ENCODE peak calls at places on chromosomes 4 and X, in seven cellular contexts. R, P, L, A, M, C and S are unnamed samples.

GRCh38 chrX:153953342-153953830 is 8.9 kb upstream of the RENBP start:
- DNase-seq in R (peak; percentile 94), P (peak; percentile 70), L (peak; percentile 64), A (peak; percentile 67), M (peak; percentile 66), C (peak; percentile 14), S (peak; percentile 78)

GRCh38 chr4:53830511-53830910 is 233.9 kb downstream of the CHIC2 start:
- DNase-seq in R (no peak), P (no peak), L (no peak), A (no peak), M (no peak), C (no peak), S (peak; percentile 60)

GRCh38 chr4:189773909-189774308 is 166.8 kb upstream of the FRG1 start:
- DNase-seq in R (no peak), P (no peak), L (peak; percentile 2), A (no peak), M (no peak), C (peak; percentile 27), S (no peak)

GRCh38 chr4:14871676-14872430 is 130.4 kb upstream of the CPEB2 start:
- DNase-seq in R (no peak), P (peak; percentile 61), L (peak; percentile 90), A (no peak), M (no peak), C (no peak), S (no peak)

GRCh38 chr4:53563824-53564223 is 27.5 kb downstream of the LNX1 start:
- DNase-seq in R (no peak), P (no peak), L (peak; percentile 72), A (no peak), M (no peak), C (peak; percentile 97), S (no peak)

GRCh38 chr4:110484029-110484428 is 8.1 kb downstream of the ENPEP start:
- DNase-seq in R (no peak), P (no peak), L (no peak), A (no peak), M (no peak), C (no peak), S (no peak)

GRCh38 chr4:135408109-135408508 is 1206.5 kb upstream of the PABPC4L start:
- DNase-seq in R (no peak), P (no peak), L (no peak), A (no peak), M (no peak), C (no peak), S (no peak)

GRCh38 chr4:169418846-169419245 is 148.1 kb upstream of the SH3RF1 start:
- DNase-seq in R (no peak), P (no peak), L (no peak), A (no peak), M (no peak), C (no peak), S (no peak)

GRCh38 chr4:112823141-112823540 is 186.2 kb downstream of the LARP7 start:
- DNase-seq in R (no peak), P (no peak), L (no peak), A (no peak), M (no peak), C (no peak), S (no peak)

GRCh38 chr4:5707366-5708133 is 809 bp downstream of the EVC2 start:
- DNase-seq in R (no peak), P (no peak), L (no peak), A (no peak), M (no peak), C (no peak), S (no peak)

GRCh38 chr4:105305019-105305836 is 158.6 kb downstream of the TET2 start:
- DNase-seq in R (no peak), P (no peak), L (no peak), A (no peak), M (no peak), C (no peak), S (no peak)

GRCh38 chrX:55057691-55058249 is 17.1 kb upstream of the PAGE2B start:
- DNase-seq in R (no peak), P (no peak), L (peak; percentile 61), A (no peak), M (no peak), C (no peak), S (no peak)

GRCh38 chr4:154760895-154761294 is 17.1 kb downstream of the LRAT start:
- DNase-seq in R (no peak), P (no peak), L (no peak), A (no peak), M (no peak), C (no peak), S (no peak)

GRCh38 chr4:149005191-149005590 is 563.0 kb upstream of the NR3C2 start:
- DNase-seq in R (no peak), P (no peak), L (no peak), A (no peak), M (no peak), C (no peak), S (no peak)

GRCh38 chrX:74923942-74924448 is 1.3 kb downstream of the NEXMIF start:
- DNase-seq in R (peak; percentile 77), P (peak; percentile 46), L (no peak), A (no peak), M (no peak), C (no peak), S (peak; percentile 14)

GRCh38 chrX:15973941-15974340 is 119.3 kb upstream of the AP1S2 start:
- DNase-seq in R (no peak), P (no peak), L (no peak), A (peak; percentile 32), M (no peak), C (no peak), S (no peak)

GRCh38 chrX:107678957-107679740 is 50.8 kb downstream of the PRPS1 start:
- DNase-seq in R (peak; percentile 88), P (peak; percentile 82), L (no peak), A (peak; percentile 68), M (no peak), C (peak; percentile 35), S (peak; percentile 68)

DNA sequence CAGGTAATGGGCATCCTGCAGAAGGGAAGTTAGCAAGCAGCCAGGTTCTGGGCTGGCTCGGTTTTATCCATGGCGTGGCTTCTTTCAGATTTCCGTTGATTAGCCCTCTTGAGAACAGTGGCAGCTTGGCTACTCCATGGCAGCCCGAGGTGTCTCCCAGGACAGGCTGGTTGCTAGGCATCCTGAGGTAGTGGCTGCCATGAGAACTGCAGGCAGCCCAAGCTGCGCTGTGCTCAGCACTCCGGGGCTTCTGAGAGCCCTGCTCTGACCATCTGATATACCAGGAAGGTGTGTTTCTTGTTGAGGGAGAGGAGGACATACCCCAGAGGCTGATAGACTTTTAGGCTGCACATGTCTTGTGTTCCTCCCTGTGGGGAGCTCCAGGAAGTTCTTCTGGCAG is 253.4 kb upstream of the CASK start:
- DNase-seq in R (no peak), P (no peak), L (peak; percentile 2), A (no peak), M (no peak), C (no peak), S (no peak)
- TF ChIP-seq CTCF in R (no peak), P (no peak), L (no peak), A (no peak), M (no peak), C (no peak), S (no peak)

DNA sequence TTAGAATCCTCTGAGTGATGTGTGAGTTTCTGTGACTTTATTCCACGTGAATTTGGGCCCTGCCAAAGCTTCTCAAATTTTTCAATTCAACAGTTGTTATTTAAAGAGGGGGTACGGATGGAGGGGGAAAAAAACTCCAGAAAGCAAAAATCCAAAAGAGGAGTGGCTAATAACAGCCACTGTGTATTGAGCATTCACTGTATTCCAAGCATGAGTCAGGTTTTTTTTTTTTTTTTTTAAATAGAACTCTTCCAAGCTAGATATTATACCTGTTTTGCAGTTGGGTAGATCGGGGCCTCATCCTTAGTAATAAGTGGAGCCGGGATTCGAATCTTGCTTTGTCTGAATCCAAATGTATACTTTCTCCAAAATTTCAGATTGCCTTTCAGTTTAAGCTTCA is 6.4 kb upstream of the RHOH start:
- DNase-seq in R (no peak), P (no peak), L (no peak), A (no peak), M (no peak), C (no peak), S (no peak)
- H3K4me1 ChIP-seq in R (peaks cover 12% of the 10 kb centered on the region), P (no peaks in the 10 kb centered on the region), L (peaks cover 32% of the 10 kb centered on the region), A (no peaks in the 10 kb centered on the region), M (no peaks in the 10 kb centered on the region), C (no peaks in the 10 kb centered on the region), S (peaks cover 18% of the 10 kb centered on the region)

GRCh38 chrX:131795442-131796229 is 227.5 kb upstream of the STK26 start:
- DNase-seq in R (no peak), P (no peak), L (no peak), A (no peak), M (no peak), C (no peak), S (no peak)

GRCh38 chrX:131792789-131793462 is 230.2 kb upstream of the STK26 start:
- DNase-seq in R (peak; percentile 88), P (no peak), L (peak; percentile 43), A (peak; percentile 87), M (no peak), C (peak; percentile 72), S (no peak)

GRCh38 chrX:131789664-131790063 is 233.4 kb upstream of the STK26 start:
- DNase-seq in R (no peak), P (no peak), L (no peak), A (no peak), M (no peak), C (no peak), S (no peak)

GRCh38 chrX:131791608-131792355 is 231.3 kb upstream of the STK26 start:
- DNase-seq in R (no peak), P (no peak), L (no peak), A (no peak), M (no peak), C (no peak), S (no peak)

DNA sequence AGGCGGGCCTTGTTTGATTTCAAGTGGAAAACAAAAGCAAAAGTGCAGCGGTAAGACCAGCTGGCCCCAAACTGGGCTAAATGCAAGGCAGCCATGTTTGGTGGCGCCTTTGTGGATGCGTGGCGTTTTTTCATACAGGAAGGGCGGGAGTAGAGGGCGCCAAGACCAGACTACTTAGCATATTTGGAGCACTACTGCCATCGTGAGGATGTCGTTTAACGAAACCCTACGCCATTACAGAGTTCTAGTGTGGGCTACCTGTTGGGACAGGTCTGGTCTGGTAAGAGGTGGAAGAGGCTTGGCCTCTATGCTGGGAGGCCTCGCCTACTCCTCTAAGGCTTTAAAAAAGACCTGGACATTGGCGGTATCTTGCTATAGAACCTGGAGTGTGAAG is 230.7 kb upstream of the STK26 start:
- DNase-seq in R (peak; percentile 91), P (no peak), L (peak; percentile 23), A (peak; percentile 88), M (no peak), C (peak; percentile 75), S (peak; percentile 88)
- TF ChIP-seq CTCF in R (no peak), P (no peak), L (no peak), A (peak; percentile 31), M (no peak), C (no peak), S (no peak)

DNA sequence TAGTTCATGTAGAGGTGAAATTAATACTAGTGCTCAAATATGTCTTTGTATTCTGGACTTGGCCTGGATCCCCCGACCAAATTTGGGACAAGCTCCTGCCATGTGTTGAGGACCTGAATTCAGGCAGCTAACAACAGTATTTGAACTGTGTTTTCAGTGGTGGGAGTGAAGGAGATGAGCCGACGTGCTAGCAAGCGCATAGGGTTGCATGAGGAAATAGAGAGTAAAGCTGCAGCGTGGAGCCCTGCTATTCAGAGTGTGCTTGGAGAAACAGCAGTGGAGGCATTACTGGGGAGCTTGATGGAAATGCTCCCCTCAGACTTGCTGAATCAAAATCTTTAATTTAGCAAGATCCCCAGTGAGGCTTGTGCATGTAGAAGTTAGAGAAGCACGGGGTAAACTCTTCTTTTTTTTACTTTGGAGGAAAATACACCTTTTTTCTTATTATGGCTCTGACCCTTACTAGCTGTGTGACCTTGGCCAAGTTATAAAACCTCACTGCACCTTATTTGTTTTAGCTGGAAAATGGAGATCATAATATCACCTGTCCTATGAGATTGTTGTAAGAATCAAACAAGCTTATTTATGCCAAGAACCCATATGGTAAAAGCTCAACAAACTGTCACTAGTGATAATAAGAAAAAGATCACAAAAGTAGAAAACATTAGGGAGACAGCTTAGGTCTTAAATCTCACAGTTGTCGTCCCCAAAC is 126.5 kb downstream of the PTTG2 start:
- DNase-seq in R (no peak), P (no peak), L (no peak), A (no peak), M (no peak), C (no peak), S (no peak)
- H3K4me1 ChIP-seq in R (no peaks in the 10 kb centered on the region), P (no peaks in the 10 kb centered on the region), L (peaks cover 14% of the 10 kb centered on the region), A (no peaks in the 10 kb centered on the region), M (no peaks in the 10 kb centered on the region), C (peaks cover 19% of the 10 kb centered on the region), S (peaks cover 6% of the 10 kb centered on the region)